ENCODE peak calls at places on chromosomes 5 and 9, in four cellular contexts. X, W, D and C are unnamed samples.

GRCh38 chr5:139251281-139251687 is 42.3 kb upstream of the MATR3 start:
- DNase-seq in X (no peak), W (no peak), D (no peak), C (no peak)

GRCh38 chr5:1508679-1509290 is 15.0 kb downstream of the LPCAT1 start:
- DNase-seq in X (peak), W (no peak), D (no peak), C (no peak)

GRCh38 chr9:10062629-10063395 is 550.0 kb downstream of the PTPRD start:
- DNase-seq in X (no peak), W (no peak), D (peak), C (no peak)

GRCh38 chr5:179623906-179624741 is 653 bp upstream of the HNRNPH1 start:
- DNase-seq in X (peak), W (no peak), D (peak), C (peak)

GRCh38 chr5:172816887-172817418 is 17.1 kb upstream of the ERGIC1 start:
- DNase-seq in X (no peak), W (no peak), D (no peak), C (no peak)

GRCh38 chr9:108363321-108363720 is 492.5 kb downstream of the ACTL7B start:
- DNase-seq in X (no peak), W (no peak), D (no peak), C (no peak)

GRCh38 chr5:156469636-156470035 is 142.7 kb downstream of the SGCD start:
- DNase-seq in X (no peak), W (no peak), D (no peak), C (no peak)

GRCh38 chr5:158194561-158194961 is 335.6 kb upstream of the CLINT1 start:
- DNase-seq in X (no peak), W (no peak), D (no peak), C (no peak)